ENCODE peak calls at places on chromosomes 12 and 14, in four cellular contexts. C, R, K and G are unnamed samples.

GRCh38 chr12:53726342-53726741 is 910 bp downstream of the CALCOCO1 start:
- DNase-seq in K (no peak), C (peak; percentile 38), R (no peak), G (peak; percentile 42)

GRCh38 chr14:103518416-103519042 is 4.1 kb downstream of the CKB start:
- DNase-seq in R (peak; percentile 93), C (peak; percentile 51), K (peak; percentile 93), G (peak; percentile 80)

GRCh38 chr12:115374480-115375187 is 690.7 kb upstream of the TBX3 start:
- DNase-seq in R (no peak), K (no peak), C (no peak), G (no peak)

GRCh38 chr12:130481392-130481879 is 143.7 kb downstream of the PIWIL1 start:
- DNase-seq in K (no peak), C (no peak), R (no peak), G (no peak)

GRCh38 chr14:50944647-50945413 is 547 bp upstream of the PYGL start:
- DNase-seq in K (peak; percentile 63), C (peak; percentile 94), R (no peak), G (no peak)

GRCh38 chr12:131137009-131137835 is 183.5 kb downstream of the ADGRD1 start:
- DNase-seq in R (no peak), K (no peak), C (no peak), G (no peak)

GRCh38 chr14:104105071-104105821 is 19.7 kb downstream of the ASPG start:
- DNase-seq in C (no peak), K (no peak), R (peak; percentile 44), G (no peak)

GRCh38 chr14:98926151-98926550 is 345.8 kb downstream of the BCL11B start:
- DNase-seq in K (no peak), R (no peak), C (no peak), G (no peak)

GRCh38 chr14:51422704-51423103 is 182.7 kb downstream of the TMX1 start:
- DNase-seq in R (no peak), C (no peak), K (no peak), G (peak; percentile 3)

GRCh38 chr14:61188936-61189808 is 92.0 kb downstream of the TMEM30B start:
- DNase-seq in R (peak; percentile 83), K (peak; percentile 87), C (peak; percentile 48), G (peak; percentile 16)

GRCh38 chr12:104478396-104479140 is 21.8 kb downstream of the CHST11 start:
- DNase-seq in C (no peak), K (no peak), R (no peak), G (peak; percentile 23)

GRCh38 chr12:124953689-124954405 is 35.1 kb downstream of the DHX37 start:
- DNase-seq in C (no peak), K (no peak), R (no peak), G (no peak)

GRCh38 chr12:32025906-32026305 is 66.7 kb downstream of the RESF1 start:
- DNase-seq in K (no peak), R (no peak), C (no peak), G (no peak)

GRCh38 chr12:130177615-130178014 is 15.4 kb downstream of the FZD10 start:
- DNase-seq in K (no peak), R (no peak), C (no peak), G (no peak)

GRCh38 chr12:1616233-1617066 is 12.6 kb upstream of the WNT5B start:
- DNase-seq in K (no peak), C (no peak), R (no peak), G (no peak)

GRCh38 chr14:75561013-75561432 is 17.4 kb upstream of the FLVCR2 start:
- DNase-seq in R (peak; percentile 88), K (peak; percentile 90), C (peak; percentile 67), G (peak; percentile 81)

GRCh38 chr12:68884251-68884650 is 48.7 kb downstream of the CPM start:
- DNase-seq in R (no peak), K (no peak), C (no peak), G (no peak)

GRCh38 chr12:122990961-122991622 is 10.6 kb downstream of the ARL6IP4 start:
- DNase-seq in K (no peak), R (no peak), C (no peak), G (no peak)

GRCh38 chr14:58587271-58587670 is 50.5 kb upstream of the DACT1 start:
- DNase-seq in C (no peak), K (no peak), R (no peak), G (no peak)

GRCh38 chr12:3018284-3019004 is 58.7 kb upstream of the TSPAN9 start:
- DNase-seq in C (no peak), R (no peak), K (no peak), G (no peak)

GRCh38 chr14:105937253-105938054 is 411.1 kb downstream of the TMEM121 start:
- DNase-seq in R (no peak), K (no peak), C (no peak), G (no peak)
- TF ChIP-seq RNF2 in R (no peak), K (no peak), C (no peak), G (no peak)

GRCh38 chr12:7154901-7155470 is 24.8 kb downstream of the CLSTN3 start:
- DNase-seq in R (no peak), C (no peak), K (no peak), G (no peak)

GRCh38 chr12:7156259-7157197 is 26.4 kb downstream of the CLSTN3 start:
- DNase-seq in K (no peak), R (no peak), C (no peak), G (no peak)

GRCh38 chr12:7157391-7157790 is 27.2 kb downstream of the CLSTN3 start:
- DNase-seq in K (no peak), C (no peak), R (no peak), G (no peak)

GRCh38 chr12:7154042-7154441 is 23.9 kb downstream of the CLSTN3 start:
- DNase-seq in K (no peak), C (no peak), R (no peak), G (no peak)

GRCh38 chr12:7155471-7156034 is 25.4 kb downstream of the CLSTN3 start:
- DNase-seq in C (no peak), R (no peak), K (no peak), G (no peak)
- TF ChIP-seq RNF2 in C (no peak), R (no peak), K (no peak), G (no peak)

GRCh38 chr12:62801796-62802195 is 133.2 kb downstream of the PPM1H start:
- DNase-seq in K (no peak), R (no peak), C (no peak), G (no peak)

GRCh38 chr12:62803756-62804155 is 131.2 kb downstream of the PPM1H start:
- DNase-seq in R (no peak), C (no peak), K (no peak), G (no peak)

GRCh38 chr12:62802321-62802720 is 132.6 kb downstream of the PPM1H start:
- DNase-seq in C (no peak), K (no peak), R (no peak), G (no peak)

GRCh38 chr12:62800707-62801400 is 134.1 kb downstream of the PPM1H start:
- DNase-seq in C (no peak), K (no peak), R (no peak), G (no peak)

DNA sequence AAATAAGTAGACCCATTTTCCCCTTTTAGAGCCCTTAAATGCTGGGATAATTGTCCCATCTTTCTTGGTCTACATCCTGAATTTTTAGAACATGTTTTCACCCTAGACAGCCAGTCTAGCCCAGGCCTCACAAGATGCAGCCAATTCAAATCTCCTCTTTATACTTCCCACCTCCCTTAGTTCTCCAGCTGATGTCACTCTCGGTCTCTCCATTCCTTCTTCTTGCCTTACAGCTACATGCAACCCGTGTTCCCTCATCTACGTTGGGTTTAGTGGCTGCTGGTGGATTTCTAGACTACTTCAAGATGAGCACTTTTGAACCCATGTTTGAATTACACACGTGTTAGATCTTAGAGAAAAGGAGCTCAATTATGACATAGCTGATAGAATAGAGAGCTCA is 132.0 kb downstream of the PPM1H start:
- DNase-seq in R (no peak), C (no peak), K (no peak), G (peak; percentile 18)
- TF ChIP-seq RNF2 in R (no peak), C (no peak), K (no peak), G (no peak)

GRCh38 chr14:101227611-101228594 is 324.4 kb upstream of the RTL1 start:
- DNase-seq in R (peak; percentile 43), C (no peak), K (no peak), G (no peak)
- TF ChIP-seq RNF2 in R (no peak), C (no peak), K (no peak), G (no peak)

GRCh38 chr12:88308825-88309224 is 166.7 kb downstream of the TMTC3 start:
- DNase-seq in R (no peak), K (no peak), C (no peak), G (no peak)
- TF ChIP-seq RNF2 in R (no peak), K (no peak), C (no peak), G (no peak)

GRCh38 chr12:5710260-5710878 is 234.7 kb downstream of the ANO2 start:
- DNase-seq in C (no peak), K (no peak), R (no peak), G (no peak)

GRCh38 chr12:5706247-5706646 is 238.8 kb downstream of the ANO2 start:
- DNase-seq in C (no peak), K (no peak), R (no peak), G (no peak)

GRCh38 chr12:5708371-5708770 is 236.7 kb downstream of the ANO2 start:
- DNase-seq in K (no peak), R (no peak), C (no peak), G (no peak)

DNA sequence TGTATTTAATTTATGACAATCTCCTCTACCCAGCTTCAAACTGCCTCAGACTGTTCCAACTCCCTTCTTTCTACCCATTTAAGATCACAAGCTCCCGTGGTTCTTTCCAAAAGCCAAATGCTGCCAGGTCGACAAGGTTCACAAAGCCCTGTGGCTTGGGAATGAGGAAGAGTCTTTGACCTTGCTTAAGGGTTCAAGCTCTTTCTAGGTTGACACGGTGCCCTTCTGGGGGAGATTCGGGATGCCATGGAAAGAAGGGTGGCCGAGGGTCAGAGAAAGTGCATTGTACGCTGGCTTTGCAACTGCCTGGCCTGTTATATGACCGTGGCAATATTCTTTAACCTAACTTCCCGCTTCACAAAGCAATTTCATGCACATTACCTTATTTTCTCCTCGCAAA is 239.3 kb downstream of the ANO2 start:
- DNase-seq in R (no peak), K (no peak), C (no peak), G (no peak)
- TF ChIP-seq RNF2 in R (no peak), K (no peak), C (no peak), G (no peak)

DNA sequence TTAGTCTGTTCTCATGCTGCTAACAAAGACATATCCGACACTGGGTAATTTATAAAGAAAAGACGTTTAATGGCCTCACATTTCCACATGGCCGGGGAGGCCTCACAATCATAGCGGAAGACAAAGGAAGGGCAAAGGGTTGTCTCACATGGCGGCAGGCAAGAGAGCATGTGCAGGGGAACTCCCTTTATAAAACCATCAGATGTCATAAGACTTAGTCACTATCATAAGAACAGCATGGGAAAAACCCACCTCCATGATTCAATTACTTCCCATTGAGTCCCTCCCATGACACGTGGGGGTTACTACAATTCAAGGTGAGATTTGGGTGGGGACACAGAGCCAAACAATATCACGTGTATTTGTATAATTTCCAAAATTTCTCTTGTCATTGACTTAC is 5.5 kb upstream of the LMNTD1 start:
- DNase-seq in K (no peak), C (no peak), R (no peak), G (no peak)
- TF ChIP-seq RNF2 in K (no peak), C (no peak), R (no peak), G (no peak)